ENCODE peak calls at places on chromosomes 2 and 18, in nine cellular contexts. M, B, U, O, W, R, Y, A and Z are unnamed samples.

GRCh38 chr2:53490659-53491058 is 276.9 kb upstream of the CHAC2 start:
- DNase-seq in M (no peak), B (no peak), U (no peak), O (no peak), W (peak; percentile 17), R (peak; percentile 33), Y (no peak), A (no peak), Z (no peak)

GRCh38 chr2:43022896-43023295 is 203.5 kb downstream of the ZFP36L2 start:
- DNase-seq in M (no peak), B (no peak), U (no peak), O (no peak), W (no peak), R (no peak), Y (no peak), A (no peak), Z (no peak)

GRCh38 chr2:3780477-3781402 is 77.4 kb downstream of the DCDC2C start:
- DNase-seq in M (peak; percentile 88), B (peak; percentile 2), U (peak; percentile 55), O (peak; percentile 68), W (peak; percentile 76), R (no peak), Y (no peak), A (peak; percentile 38), Z (no peak)

GRCh38 chr2:69278366-69278765 is 108.7 kb downstream of the GFPT1 start:
- DNase-seq in M (no peak), B (no peak), U (no peak), O (no peak), W (no peak), R (no peak), Y (no peak), A (no peak), Z (no peak)

GRCh38 chr2:161351678-161352077 is 43.5 kb downstream of the PSMD14 start:
- DNase-seq in M (no peak), B (no peak), U (no peak), O (no peak), W (no peak), R (no peak), Y (no peak), A (no peak), Z (no peak)

GRCh38 chr2:173874899-173875247 is 90.3 kb downstream of the SP3 start:
- DNase-seq in M (no peak), B (no peak), U (no peak), O (peak; percentile 95), W (no peak), R (no peak), Y (no peak), A (no peak), Z (no peak)

GRCh38 chr2:130898553-130898952 is 61.8 kb downstream of the ARHGEF4 start:
- DNase-seq in M (no peak), B (no peak), U (no peak), O (no peak), W (no peak), R (no peak), Y (no peak), A (no peak), Z (no peak)

GRCh38 chr18:8890957-8891464 is 185.7 kb downstream of the MTCL1 start:
- DNase-seq in M (peak; percentile 80), B (no peak), U (no peak), O (no peak), W (no peak), R (peak; percentile 97), Y (peak; percentile 99), A (no peak), Z (peak; percentile 59)

GRCh38 chr2:69118609-69119008 is 105.6 kb downstream of the ANTXR1 start:
- DNase-seq in M (peak; percentile 30), B (no peak), U (no peak), O (no peak), W (no peak), R (no peak), Y (no peak), A (no peak), Z (peak; percentile 39)

GRCh38 chr2:51000849-51001617 is 30.9 kb downstream of the NRXN1 start:
- DNase-seq in M (no peak), B (no peak), U (no peak), O (no peak), W (no peak), R (no peak), Y (no peak), A (no peak), Z (no peak)

GRCh38 chr18:50819727-50820378 is at the start of gene MRO:
- DNase-seq in M (peak; percentile 94), B (peak; percentile 63), U (peak; percentile 78), O (peak; percentile 75), W (peak; percentile 90), R (peak; percentile 51), Y (peak; percentile 59), A (peak; percentile 79), Z (peak; percentile 31)

GRCh38 chr2:71668326-71669057 is 215.1 kb downstream of the DYSF start:
- DNase-seq in M (peak; percentile 45), B (no peak), U (no peak), O (no peak), W (no peak), R (no peak), Y (no peak), A (peak; percentile 4), Z (no peak)

GRCh38 chr2:168348076-168348475 is 100.7 kb upstream of the STK39 start:
- DNase-seq in M (peak; percentile 89), B (no peak), U (peak; percentile 11), O (peak; percentile 11), W (peak; percentile 67), R (peak; percentile 21), Y (no peak), A (no peak), Z (no peak)

GRCh38 chr2:231099918-231100317 is 24.9 kb downstream of the HTR2B start:
- DNase-seq in M (peak; percentile 85), B (no peak), U (peak; percentile 34), O (peak; percentile 20), W (peak; percentile 27), R (no peak), Y (no peak), A (no peak), Z (no peak)

GRCh38 chr2:175282300-175282699 is 100.8 kb upstream of the ATP5MC3 start:
- DNase-seq in M (no peak), B (peak; percentile 6), U (no peak), O (peak; percentile 46), W (no peak), R (peak; percentile 39), Y (no peak), A (no peak), Z (peak; percentile 0)

DNA sequence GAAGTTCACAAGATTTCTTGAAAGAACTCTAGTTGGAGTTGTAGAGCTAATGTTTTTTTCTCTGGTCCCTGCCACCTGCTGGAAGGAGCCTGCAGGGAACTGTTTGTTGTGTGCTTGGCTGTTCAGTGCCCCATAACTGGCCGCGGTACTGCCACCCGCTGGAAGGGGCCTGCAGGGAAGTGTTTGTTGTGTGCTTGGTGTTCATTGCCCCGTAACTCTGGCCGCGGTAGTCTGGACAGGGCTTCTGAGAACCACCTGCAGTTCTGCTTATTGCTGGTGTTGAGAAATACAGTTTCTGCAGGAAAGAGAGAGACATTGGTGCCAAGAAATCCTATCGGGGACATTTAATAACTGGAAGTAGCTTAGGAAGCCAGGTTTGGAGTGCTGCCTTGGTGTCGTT is 58.1 kb downstream of the AGAP1 start:
- DNase-seq in M (peak; percentile 88), B (no peak), U (no peak), O (peak; percentile 12), W (peak; percentile 56), R (peak; percentile 81), Y (peak; percentile 82), A (no peak), Z (no peak)
- TF ChIP-seq CTCF in M (peak; percentile 82), B (no peak), U (peak; percentile 28), O (peak; percentile 48), W (no peak), R (peak; percentile 80), Y (peak; percentile 71), A (no peak), Z (peak; percentile 40)

GRCh38 chr18:77339093-77339492 is 89.4 kb downstream of the GALR1 start:
- DNase-seq in M (no peak), B (no peak), U (no peak), O (no peak), W (no peak), R (no peak), Y (no peak), A (no peak), Z (no peak)
- TF ChIP-seq CTCF in M (no peak), B (no peak), U (no peak), O (no peak), W (no peak), R (no peak), Y (no peak), A (no peak), Z (no peak)

DNA sequence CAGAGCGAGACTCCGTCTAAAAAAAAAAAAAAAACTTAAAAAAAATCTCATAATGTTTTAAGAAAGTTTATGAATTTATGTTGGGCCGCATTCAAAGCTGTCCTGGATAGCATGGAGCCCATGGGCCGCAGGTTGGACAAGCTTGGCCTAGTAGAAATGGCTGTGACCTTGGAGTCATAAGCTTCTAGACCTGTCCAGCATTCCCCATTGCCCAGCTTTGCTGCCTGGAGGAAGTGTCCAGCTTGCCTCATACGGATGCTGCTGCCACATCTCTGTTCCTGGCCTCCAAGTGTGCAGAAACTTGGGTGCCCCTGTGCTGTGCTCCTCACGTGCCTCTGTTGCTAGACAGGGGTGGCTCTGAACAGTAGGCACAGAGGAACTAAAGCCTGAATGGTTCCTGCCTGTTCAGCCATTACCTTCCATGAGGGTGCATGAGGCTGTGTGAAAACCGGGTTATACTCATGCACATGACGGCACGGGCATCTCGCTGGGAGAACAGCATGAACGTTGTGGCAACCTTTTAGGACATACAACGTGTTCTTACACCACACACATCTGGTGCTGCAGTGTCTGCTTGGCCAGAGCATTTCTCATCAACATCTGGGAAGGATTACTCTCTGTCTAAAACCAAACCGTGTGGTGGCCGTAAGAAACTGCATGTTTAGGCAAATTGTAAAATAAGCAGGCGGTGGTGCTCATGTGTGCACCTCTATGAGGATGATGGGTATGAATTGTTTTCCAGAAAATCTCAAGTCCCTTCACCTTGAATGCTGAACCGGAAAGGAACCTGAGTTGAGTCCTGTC is 38.2 kb downstream of the FHOD3 start:
- DNase-seq in M (no peak), B (no peak), U (no peak), O (no peak), W (no peak), R (no peak), Y (no peak), A (no peak), Z (peak; percentile 24)
- TF ChIP-seq CTCF in M (peak; percentile 30), B (no peak), U (no peak), O (no peak), W (peak; percentile 14), R (peak; percentile 22), Y (no peak), A (no peak), Z (peak; percentile 34)

DNA sequence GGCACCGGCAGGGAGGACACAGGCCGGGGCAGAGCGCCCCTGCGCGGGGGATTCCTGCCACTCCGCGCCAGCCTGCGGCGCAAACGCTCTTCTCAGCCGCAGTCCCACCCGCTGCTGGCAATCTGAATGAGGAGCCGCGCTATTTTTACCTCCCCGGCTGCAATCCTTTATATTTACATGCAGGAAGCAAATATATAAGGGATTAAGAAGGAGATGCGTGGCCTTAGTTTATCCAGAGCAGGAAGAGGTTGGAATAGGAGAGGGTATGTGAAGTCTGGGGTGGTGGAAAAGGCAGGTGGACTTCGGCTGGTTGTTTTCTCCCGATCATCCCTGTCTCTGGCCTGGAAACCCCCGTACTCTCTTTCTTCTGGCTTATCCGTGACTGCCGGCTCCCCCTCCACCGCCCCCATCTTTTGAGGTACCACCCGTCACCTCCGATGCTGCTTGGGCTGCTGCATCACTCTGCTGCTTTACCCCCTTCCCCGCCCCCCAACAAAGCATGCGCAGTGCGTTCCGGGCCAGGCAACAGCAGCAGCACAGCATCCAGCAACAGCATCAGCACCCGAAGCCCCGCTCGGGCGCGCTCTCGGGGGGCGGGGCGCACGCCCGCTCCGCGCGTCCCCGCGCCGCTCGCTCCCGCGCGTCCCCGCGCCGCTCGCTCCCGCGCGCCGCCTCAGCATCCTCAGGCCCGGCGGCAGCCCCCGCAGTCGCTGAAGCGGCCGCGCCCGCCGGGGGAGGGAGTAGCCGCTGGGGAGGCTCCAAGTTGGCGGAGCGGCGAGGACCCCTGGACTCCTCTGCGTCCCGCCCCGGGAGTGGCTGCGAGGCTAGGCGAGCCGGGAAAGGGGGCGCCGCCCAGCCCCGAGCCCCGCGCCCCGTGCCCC is at the start of gene ADAM23:
- DNase-seq in M (peak; percentile 91), B (no peak), U (no peak), O (peak; percentile 14), W (peak; percentile 85), R (no peak), Y (no peak), A (peak; percentile 18), Z (no peak)
- TF ChIP-seq CTCF in M (peak; percentile 75), B (no peak), U (no peak), O (no peak), W (peak; percentile 30), R (no peak), Y (no peak), A (no peak), Z (no peak)